ENCODE peak calls at places on chromosomes 13 and 19, in nine cellular contexts. I, L, A, B, C, Q, U, V and K are unnamed samples.
A peak's percentile ranks its signal among the peaks of the same experiment; 100 is the strongest.

GRCh38 chr13:98345103-98345899 is 168.2 kb upstream of the RNF113B start:
- DNase-seq in A (no peak), V (no peak), C (no peak), B (no peak), Q (no peak), I (no peak), L (no peak), U (peak; percentile 4), K (no peak)

GRCh38 chr19:32018014-32018413 is 327.4 kb upstream of the ZNF507 start:
- DNase-seq in U (peak; percentile 4), I (no peak), Q (no peak), L (peak; percentile 19), A (no peak), C (no peak), B (no peak), V (no peak), K (no peak)

GRCh38 chr13:39144391-39144790 is 106.1 kb downstream of the NHLRC3 start:
- DNase-seq in I (no peak), L (no peak), Q (no peak), V (no peak), A (no peak), B (no peak), C (no peak), U (no peak), K (no peak)

GRCh38 chr19:17076539-17076919 is 952 bp downstream of the MYO9B start:
- DNase-seq in B (no peak), I (no peak), U (peak; percentile 25), L (peak; percentile 27), A (no peak), C (no peak), V (no peak), Q (no peak), K (no peak)

GRCh38 chr13:51786425-51787010 is 17.4 kb downstream of the DHRS12 start:
- DNase-seq in I (no peak), B (no peak), L (no peak), Q (no peak), C (no peak), V (no peak), A (no peak), U (no peak), K (no peak)

GRCh38 chr13:84925443-84925842 is 873.8 kb downstream of the SLITRK6 start:
- DNase-seq in A (peak; percentile 49), V (no peak), B (no peak), L (no peak), Q (no peak), C (no peak), I (no peak), U (no peak), K (no peak)

GRCh38 chr13:35954207-35954560 is 177.0 kb downstream of the DCLK1 start:
- DNase-seq in U (no peak), A (no peak), V (no peak), C (no peak), I (no peak), Q (no peak), L (no peak), B (no peak), K (no peak)

GRCh38 chr19:13946414-13946813 is 5.9 kb upstream of the DCAF15 start:
- DNase-seq in L (no peak), V (no peak), B (no peak), Q (no peak), C (no peak), I (no peak), A (no peak), U (no peak), K (no peak)

GRCh38 chr19:38736413-38737280 is 7.6 kb downstream of the CAPN12 start:
- DNase-seq in U (peak; percentile 77), B (peak; percentile 23), I (peak; percentile 83), V (no peak), C (peak; percentile 83), L (peak; percentile 90), Q (peak; percentile 48), A (no peak), K (no peak)

GRCh38 chr19:52227196-52227940 is 37.5 kb downstream of the PPP2R1A start:
- DNase-seq in A (no peak), V (no peak), I (no peak), B (no peak), C (no peak), Q (no peak), L (no peak), U (no peak), K (no peak)

GRCh38 chr13:91747164-91747563 is 348.7 kb downstream of the GPC5 start:
- DNase-seq in U (no peak), L (no peak), C (no peak), Q (no peak), I (no peak), A (no peak), V (no peak), B (no peak), K (no peak)

GRCh38 chr13:49190901-49191300 is 29.2 kb upstream of the MLNR start:
- DNase-seq in A (no peak), C (no peak), B (no peak), V (no peak), I (no peak), L (no peak), Q (no peak), U (no peak), K (no peak)

GRCh38 chr19:57263244-57263643 is 17.0 kb upstream of the ZNF460 start:
- DNase-seq in L (no peak), A (no peak), U (no peak), V (no peak), C (no peak), B (no peak), I (no peak), Q (no peak), K (no peak)

GRCh38 chr19:46269085-46269484 is 27.8 kb upstream of the HIF3A start:
- DNase-seq in C (no peak), I (no peak), V (no peak), L (no peak), Q (no peak), B (no peak), U (no peak), A (no peak), K (no peak)

GRCh38 chr13:33310245-33311038 is 24.9 kb upstream of the STARD13 start:
- DNase-seq in U (no peak), C (no peak), V (no peak), Q (no peak), I (no peak), L (no peak), B (no peak), A (no peak), K (no peak)

DNA sequence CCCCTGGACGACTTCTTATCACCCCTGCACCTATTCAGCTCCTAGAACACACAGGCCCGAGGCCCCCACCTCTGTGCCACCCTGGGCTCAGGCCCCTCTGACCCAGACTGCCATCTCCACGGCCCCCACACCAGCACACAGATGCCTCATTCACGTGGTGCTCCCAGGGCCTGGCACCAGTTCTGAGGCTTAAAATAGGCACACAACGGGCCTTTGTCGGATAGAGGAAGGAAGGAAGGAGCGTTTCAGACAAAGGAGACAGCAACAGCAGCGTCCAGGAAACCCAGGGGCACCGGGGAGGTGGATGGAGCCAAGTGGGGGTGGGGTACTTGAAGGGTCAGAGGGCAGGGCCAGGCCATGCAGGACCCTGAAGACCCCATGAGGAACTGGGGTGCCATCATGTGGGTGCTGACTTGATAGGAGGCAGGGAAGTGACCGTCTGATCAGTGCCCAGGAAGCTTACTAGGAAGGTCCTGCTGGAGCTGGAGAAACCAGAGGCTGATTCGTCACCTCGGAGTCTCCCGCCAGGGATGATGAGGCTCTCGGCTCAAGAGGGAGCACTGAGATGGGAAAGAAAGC is 7.1 kb downstream of the GNG7 start:
- DNase-seq in V (no peak), B (peak; percentile 66), C (no peak), A (no peak), I (no peak), Q (no peak), U (no peak), L (no peak), K (no peak)
- H3K4me1 ChIP-seq in V (peaks cover 14% of the 10 kb centered on the region), B (peaks cover 18% of the 10 kb centered on the region), C (peaks cover 11% of the 10 kb centered on the region), A (no peaks in the 10 kb centered on the region), I (no peaks in the 10 kb centered on the region), Q (no peaks in the 10 kb centered on the region), U (no peaks in the 10 kb centered on the region), L (peaks cover 5% of the 10 kb centered on the region), K (peaks cover under 1% of the 10 kb centered on the region)

GRCh38 chr13:110715395-110716234 is 2.1 kb downstream of the ING1 start:
- DNase-seq in I (peak; percentile 99), B (peak; percentile 99), U (peak; percentile 100), Q (peak; percentile 99), A (peak; percentile 100), C (peak; percentile 98), V (peak; percentile 99), L (peak; percentile 98), K (peak; percentile 96)
- H3K4me3 ChIP-seq in I (peak overlapping the region; percentile 99), B (peak overlapping the region; percentile 85), U (peak overlapping the region; percentile 95), Q (peak overlapping the region; percentile 88), A (peak overlapping the region; percentile 90), C (peak overlapping the region; percentile 72), V (peak overlapping the region; percentile 94), L (peak overlapping the region; percentile 92), K (peak overlapping the region; percentile 99)

DNA sequence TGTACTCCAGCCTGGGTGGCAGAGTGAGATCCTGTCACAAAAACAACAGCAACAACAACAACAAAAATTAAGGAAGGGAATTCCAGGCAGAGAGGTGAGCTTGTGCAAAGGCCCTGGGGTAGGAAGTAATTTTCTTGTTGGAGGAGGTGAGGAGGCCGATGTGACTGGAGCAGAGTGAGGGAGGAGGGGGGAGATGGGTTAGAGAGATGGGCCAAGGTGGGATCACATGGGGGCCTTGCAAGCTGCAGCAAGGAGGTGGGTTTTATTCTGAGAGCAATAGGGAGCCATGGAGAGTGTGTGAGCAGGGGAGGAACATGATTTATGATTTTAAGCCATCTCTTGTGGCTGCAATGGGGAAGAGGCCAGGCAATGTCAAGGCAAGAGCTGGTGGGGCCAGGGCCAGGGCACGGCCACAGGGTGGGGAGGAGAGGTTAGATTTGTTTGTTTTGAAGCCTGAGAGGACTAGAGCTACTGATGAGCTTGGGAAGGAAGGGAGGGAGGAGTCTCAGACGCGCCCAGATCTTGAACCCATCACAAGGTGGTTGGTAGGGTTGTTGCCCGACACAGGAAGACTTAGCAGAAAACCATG is 12.5 kb upstream of the COMP start:
- DNase-seq in Q (no peak), C (no peak), B (no peak), A (no peak), L (no peak), U (no peak), V (no peak), I (no peak), K (no peak)
- H3K9me3 ChIP-seq in Q (no peaks in the 10 kb centered on the region), C (no peaks in the 10 kb centered on the region), B (no peaks in the 10 kb centered on the region), A (peaks cover 9% of the 10 kb centered on the region), L (no peaks in the 10 kb centered on the region), U (no peaks in the 10 kb centered on the region), V (no peaks in the 10 kb centered on the region), I (no peaks in the 10 kb centered on the region), K (no peaks in the 10 kb centered on the region)

GRCh38 chr13:99857738-99858137 is 113.8 kb downstream of the ZIC5 start:
- DNase-seq in U (peak; percentile 35), I (no peak), C (no peak), A (no peak), L (no peak), Q (no peak), B (no peak), V (no peak), K (no peak)

GRCh38 chr13:99859178-99860177 is 112.1 kb downstream of the ZIC5 start:
- DNase-seq in U (peak; percentile 9), A (no peak), Q (no peak), C (no peak), L (peak; percentile 31), V (peak; percentile 94), I (no peak), B (no peak), K (no peak)

GRCh38 chr13:99862243-99862642 is 109.3 kb downstream of the ZIC5 start:
- DNase-seq in C (no peak), U (no peak), Q (no peak), A (no peak), V (no peak), I (no peak), B (no peak), L (no peak), K (no peak)

GRCh38 chr13:99863789-99864626 is 107.6 kb downstream of the ZIC5 start:
- DNase-seq in C (no peak), Q (no peak), V (no peak), B (no peak), A (no peak), U (no peak), I (no peak), L (no peak), K (no peak)

GRCh38 chr13:99860736-99861135 is 110.8 kb downstream of the ZIC5 start:
- DNase-seq in L (no peak), B (no peak), V (no peak), I (no peak), C (no peak), Q (no peak), U (no peak), A (no peak), K (no peak)
- H3K4me1 ChIP-seq in L (peaks cover 22% of the 10 kb centered on the region), B (no peaks in the 10 kb centered on the region), V (peaks cover 25% of the 10 kb centered on the region), I (no peaks in the 10 kb centered on the region), C (no peaks in the 10 kb centered on the region), Q (no peaks in the 10 kb centered on the region), U (no peaks in the 10 kb centered on the region), A (no peaks in the 10 kb centered on the region), K (peaks cover 8% of the 10 kb centered on the region)